ENCODE peak calls at places on chromosomes 6 and 20, in six cellular contexts. Q is left lung, Y is AG04450, Z is fibroblast of mammary gland, B is Panc1, E is PC-9. O is an unnamed sample.

GRCh38 chr6:157036245-157036681 is 259.1 kb downstream of the ARID1B start:
- DNase-seq in Q (no peak), Y (no peak), Z (peak), B (no peak), E (peak), O (no peak)

GRCh38 chr6:42104095-42104806 is 38.2 kb downstream of the C6orf132 start:
- DNase-seq in Q (peak), Y (no peak), Z (peak), B (no peak), E (no peak), O (no peak)

GRCh38 chr20:31815408-31816188 is 3.6 kb upstream of the MYLK2 start:
- DNase-seq in Q (no peak), Y (no peak), Z (no peak), B (no peak), E (no peak), O (no peak)

GRCh38 chr6:170537329-170537728 is 15.8 kb downstream of the PSMB1 start:
- DNase-seq in Q (no peak), Y (no peak), Z (no peak), B (no peak), E (no peak), O (no peak)

GRCh38 chr6:165849539-165850430 is 186.7 kb upstream of the PDE10A start:
- DNase-seq in Q (peak), Y (no peak), Z (no peak), B (no peak), E (no peak), O (no peak)

GRCh38 chr6:140590641-140591040 is 1216.2 kb upstream of the CITED2 start:
- DNase-seq in Q (no peak), Y (no peak), Z (peak), B (no peak), E (no peak), O (no peak)

GRCh38 chr6:54624779-54625178 is 221.8 kb upstream of the FAM83B start:
- DNase-seq in Q (no peak), Y (peak), Z (peak), B (no peak), E (no peak), O (peak)

GRCh38 chr20:40961686-40962640 is 66.7 kb upstream of the TOP1 start:
- DNase-seq in Q (no peak), Y (no peak), Z (peak), B (no peak), E (no peak), O (no peak)

GRCh38 chr20:50844430-50845100 is 49.7 kb downstream of the BCAS4 start:
- DNase-seq in Q (peak), Y (peak), Z (peak), B (no peak), E (peak), O (peak)

GRCh38 chr6:43796910-43797890 is 27.2 kb downstream of the VEGFA start:
- DNase-seq in Q (no peak), Y (no peak), Z (no peak), B (no peak), E (no peak), O (no peak)
- TF ChIP-seq CTCF in Q (no peak), Y (no peak), Z (no peak), B (no peak), E (no peak), O (no peak)

GRCh38 chr6:148905901-148906300 is 159.1 kb downstream of the UST start:
- DNase-seq in Q (no peak), Y (no peak), Z (no peak), B (no peak), E (no peak), O (no peak)
- H3K4me3 ChIP-seq in Q (no peak), Y (no peak), Z (no peak), B (no peak), E (no peak), O (no peak)

DNA sequence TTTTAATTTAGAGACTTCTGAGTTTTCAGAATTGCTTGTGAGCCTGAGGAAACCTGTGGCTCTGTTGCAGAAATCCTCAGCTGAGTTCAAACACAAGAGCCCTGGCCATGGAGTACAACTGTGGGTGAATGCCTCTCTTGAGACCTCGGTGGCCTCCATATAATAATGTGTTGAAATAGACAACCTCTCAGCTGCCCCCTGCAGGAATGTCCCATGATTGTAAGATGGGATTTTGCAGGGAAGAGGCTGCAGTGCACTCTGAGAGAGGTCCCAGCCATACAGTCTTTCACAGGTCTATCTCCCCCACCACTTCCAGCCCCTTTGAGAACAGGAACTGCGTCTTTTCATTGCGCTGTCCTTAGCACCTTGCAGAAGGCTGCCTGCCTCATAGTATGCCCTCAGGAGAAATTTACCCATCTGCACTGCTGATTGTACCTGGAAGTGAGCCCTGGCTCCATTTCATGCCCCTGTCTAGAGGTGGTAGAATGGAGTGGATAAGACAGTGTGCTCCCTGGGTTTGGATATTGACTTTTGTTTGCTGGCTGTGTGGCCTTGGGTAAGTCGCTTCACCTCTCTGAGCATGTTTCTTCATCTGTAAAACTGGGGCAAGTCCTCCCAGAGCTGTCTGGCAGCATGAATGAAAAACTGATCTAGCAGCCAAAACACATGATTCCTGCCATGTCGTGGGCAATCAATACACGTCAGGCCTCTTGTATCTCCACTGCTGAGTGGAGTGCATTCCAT is 16.8 kb upstream of the CDH22 start:
- DNase-seq in Q (no peak), Y (no peak), Z (peak), B (no peak), E (peak), O (no peak)
- TF ChIP-seq CTCF in Q (no peak), Y (peak), Z (peak), B (no peak), E (peak), O (peak)

GRCh38 chr20:8400461-8400860 is 268.4 kb downstream of the PLCB1 start:
- DNase-seq in Q (no peak), Y (no peak), Z (no peak), B (no peak), E (no peak), O (no peak)
- H3K4me3 ChIP-seq in Q (no peak), Y (no peak), Z (no peak), B (no peak), E (no peak), O (no peak)

DNA sequence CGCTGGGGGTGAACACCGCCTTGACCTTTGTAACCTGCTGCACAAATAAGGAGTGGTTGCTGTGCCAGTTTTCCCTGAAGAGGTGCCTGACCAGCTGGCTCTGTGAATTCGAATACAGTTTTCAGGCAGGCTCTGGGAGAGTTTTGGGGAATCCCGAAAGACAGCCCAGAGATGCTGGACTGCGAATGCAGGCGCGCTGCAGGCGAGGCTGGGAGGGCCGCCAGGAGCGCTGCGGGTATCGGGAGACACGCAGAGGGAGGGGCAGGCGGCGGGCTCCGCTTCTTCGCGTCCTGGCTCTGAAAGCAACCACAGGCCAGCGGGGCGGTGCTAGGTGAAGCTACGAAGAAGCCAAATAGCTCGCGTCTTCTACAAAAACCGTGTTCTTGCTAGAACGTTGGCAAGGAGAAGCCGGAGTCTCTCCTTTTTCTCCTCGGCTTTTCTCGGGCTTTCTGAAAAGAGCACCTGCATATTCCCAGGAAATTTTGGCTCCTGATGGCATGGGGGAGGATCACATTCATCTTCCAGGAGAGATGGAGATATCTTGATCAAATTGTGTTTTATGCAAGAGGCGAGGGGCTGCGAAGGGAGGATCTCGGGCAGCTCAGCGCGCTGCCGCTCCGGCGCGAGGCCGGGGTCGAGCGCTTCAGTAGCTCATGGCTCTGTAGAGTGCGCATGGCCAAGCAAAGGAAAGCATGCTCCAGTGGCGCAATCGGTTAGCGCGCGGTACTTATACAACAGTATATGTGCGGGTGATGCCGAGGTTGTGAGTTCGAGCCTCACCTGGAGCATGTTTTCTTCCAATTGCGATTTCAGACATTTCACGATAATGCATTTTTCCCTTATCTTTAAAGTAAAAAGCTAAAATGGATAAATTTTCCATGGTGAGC is 158.1 kb upstream of the ZNF184 start:
- DNase-seq in Q (peak), Y (no peak), Z (peak), B (peak), E (peak), O (no peak)
- TF ChIP-seq CTCF in Q (no peak), Y (no peak), Z (peak), B (peak), E (no peak), O (no peak)

DNA sequence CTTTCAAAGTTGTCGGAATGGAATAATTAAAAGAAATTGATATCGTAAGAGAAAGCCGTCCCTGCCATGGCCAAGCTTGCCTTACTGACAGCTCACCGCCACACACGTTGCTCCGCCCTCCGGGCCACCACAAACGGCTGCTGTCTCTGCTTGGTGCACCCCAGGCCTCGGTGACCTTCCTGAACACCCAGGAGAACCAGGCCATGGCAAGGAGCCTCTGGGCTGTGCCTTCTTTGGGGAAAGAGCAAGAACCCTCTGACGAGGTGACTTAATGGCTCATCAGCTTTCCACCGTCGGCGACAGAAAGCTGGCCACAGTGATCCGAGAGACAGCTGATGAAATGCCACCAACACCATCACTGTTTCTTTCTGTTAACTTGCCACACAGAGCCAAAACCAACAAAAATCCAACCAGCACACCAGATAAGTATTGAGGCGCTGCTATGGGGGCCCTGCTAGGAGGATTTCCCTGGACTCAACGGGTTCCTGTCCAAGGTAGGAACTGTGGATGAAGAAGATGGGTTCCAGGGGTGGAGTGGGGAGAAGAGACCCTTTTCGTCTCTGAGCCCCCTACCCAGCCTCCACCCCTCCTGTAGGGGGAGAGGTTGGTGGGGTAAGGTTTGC is 61.4 kb downstream of the NPEPL1 start:
- DNase-seq in Q (no peak), Y (no peak), Z (no peak), B (no peak), E (no peak), O (no peak)
- H3K4me3 ChIP-seq in Q (no peak), Y (no peak), Z (no peak), B (no peak), E (no peak), O (no peak)

GRCh38 chr6:55953384-55953783 is 78.0 kb upstream of the BMP5 start:
- DNase-seq in Q (no peak), Y (peak), Z (peak), B (peak), E (no peak), O (peak)
- TF ChIP-seq CTCF in Q (no peak), Y (peak), Z (peak), B (peak), E (peak), O (no peak)

O was measured in AG04449.